ENCODE peak calls at places on chromosomes 5 and 9, in five cellular contexts. Y, H, Q, L and I are unnamed samples.

GRCh38 chr9:3992924-3993323 is 306.9 kb downstream of the GLIS3 start:
- DNase-seq in H (no peak), L (no peak), Q (no peak), Y (no peak), I (no peak)

GRCh38 chr9:3648266-3648665 is 122.5 kb upstream of the RFX3 start:
- DNase-seq in H (no peak), Q (no peak), L (no peak), Y (no peak), I (no peak)

GRCh38 chr9:123003467-123003866 is 30.0 kb upstream of the GPR21 start:
- DNase-seq in H (no peak), L (no peak), Q (no peak), Y (no peak), I (no peak)

GRCh38 chr9:36092509-36093215 is 43.9 kb upstream of the GLIPR2 start:
- DNase-seq in Y (no peak), Q (no peak), H (no peak), L (no peak), I (no peak)

GRCh38 chr9:135328485-135329417 is 150.8 kb upstream of the PPP1R26 start:
- DNase-seq in H (no peak), L (no peak), Y (no peak), Q (peak), I (peak)

GRCh38 chr9:6956796-6957355 is 199.1 kb downstream of the KDM4C start:
- DNase-seq in Q (no peak), L (no peak), H (no peak), Y (peak), I (no peak)

GRCh38 chr5:176565760-176566288 is 16.7 kb downstream of the CDHR2 start:
- DNase-seq in H (no peak), L (no peak), Q (peak), Y (no peak), I (no peak)

GRCh38 chr9:68919666-68920065 is 94.2 kb downstream of the PRKACG start:
- DNase-seq in H (no peak), Y (no peak), L (no peak), Q (no peak), I (no peak)

GRCh38 chr9:16150501-16150900 is 597.7 kb downstream of the CCDC171 start:
- DNase-seq in Q (peak), Y (peak), H (no peak), L (no peak), I (no peak)

GRCh38 chr9:121645003-121645402 is 6.4 kb upstream of the DAB2IP start:
- DNase-seq in L (no peak), Y (no peak), Q (peak), H (no peak), I (no peak)

GRCh38 chr9:95383198-95383673 is 65.7 kb upstream of the FANCC start:
- DNase-seq in H (no peak), Q (no peak), Y (no peak), L (no peak), I (no peak)

GRCh38 chr5:31581498-31582099 is 49.5 kb downstream of the C5orf22 start:
- DNase-seq in L (no peak), Y (peak), H (no peak), Q (peak), I (peak)

GRCh38 chr5:36462295-36463021 is 143.9 kb upstream of the SLC1A3 start:
- DNase-seq in Y (no peak), L (no peak), H (no peak), Q (no peak), I (no peak)

GRCh38 chr5:21398511-21398910 is 1410.5 kb upstream of the CDH18 start:
- DNase-seq in L (no peak), Q (peak), H (no peak), Y (peak), I (no peak)

GRCh38 chr5:88952344-88952743 is 69.4 kb upstream of the MEF2C start:
- DNase-seq in L (no peak), H (no peak), Y (peak), Q (peak), I (peak)

GRCh38 chr5:154771383-154771901 is 16.3 kb downstream of the LARP1 start:
- DNase-seq in H (no peak), Y (no peak), L (no peak), Q (peak), I (no peak)

GRCh38 chr5:136108131-136108739 is 24.4 kb upstream of the SMAD5 start:
- DNase-seq in Y (no peak), H (no peak), Q (no peak), L (no peak), I (no peak)